ENCODE peak calls at places on chromosomes 13 and 19, in six cellular contexts. E is brain microvascular endothelial cell, Z is AG04449, R is fibroblast of lung, B is choroid plexus epithelial cell, S is endodermal cell. Y is an unnamed sample.

GRCh38 chr13:83281666-83282065 is 600.6 kb downstream of the SLITRK1 start:
- DNase-seq in S (no peak), B (no peak), E (no peak), R (peak; percentile 52), Z (no peak), Y (no peak)

GRCh38 chr13:99215466-99215865 is 14.8 kb downstream of the UBAC2 start:
- DNase-seq in Z (no peak), S (no peak), R (no peak), E (no peak), B (no peak), Y (no peak)

GRCh38 chr13:86826232-86826631 is 844.9 kb upstream of the SLITRK5 start:
- DNase-seq in E (no peak), S (no peak), R (no peak), B (no peak), Z (no peak), Y (no peak)

GRCh38 chr19:55973982-55974381 is 12.6 kb upstream of the NLRP5 start:
- DNase-seq in S (no peak), R (no peak), Z (no peak), B (no peak), E (no peak), Y (no peak)

GRCh38 chr19:48741222-48741999 is 1.0 kb upstream of the RASIP1 start:
- DNase-seq in Z (no peak), S (peak; percentile 92), B (no peak), R (no peak), E (no peak), Y (no peak)

GRCh38 chr13:19587635-19588300 is 26.4 kb upstream of the TPTE2 start:
- DNase-seq in B (peak; percentile 78), S (peak; percentile 50), Z (peak; percentile 16), R (peak; percentile 58), E (peak; percentile 63), Y (peak; percentile 53)

GRCh38 chr13:20271441-20271840 is 39.3 kb upstream of the GJB6 start:
- DNase-seq in E (no peak), B (no peak), Z (no peak), R (no peak), S (no peak), Y (no peak)

GRCh38 chr13:27712421-27712820 is 79.9 kb upstream of the GSX1 start:
- DNase-seq in R (peak; percentile 15), B (peak; percentile 8), S (no peak), Z (no peak), E (peak; percentile 3), Y (no peak)

GRCh38 chr13:32976046-32976781 is 40.0 kb upstream of the KL start:
- DNase-seq in B (no peak), E (no peak), Z (no peak), R (no peak), S (no peak), Y (peak; percentile 70)

GRCh38 chr13:99796175-99796819 is 175.3 kb downstream of the ZIC5 start:
- DNase-seq in R (peak; percentile 51), S (peak; percentile 92), E (peak; percentile 21), B (peak; percentile 57), Z (no peak), Y (peak; percentile 79)

GRCh38 chr19:11339254-11340098 is at the start of gene RAB3D:
- DNase-seq in R (peak; percentile 90), B (peak; percentile 89), Z (no peak), E (peak; percentile 66), S (peak; percentile 98), Y (peak; percentile 98)
- H3K4me3 ChIP-seq in R (peak within 1 kb of the TSS; percentile 68), B (peak within 1 kb of the TSS; percentile 26), Z (peak within 1 kb of the TSS; percentile 68), E (peak within 1 kb of the TSS; percentile 33), S (peak within 1 kb of the TSS; percentile 85), Y (peak within 1 kb of the TSS; percentile 68)

DNA sequence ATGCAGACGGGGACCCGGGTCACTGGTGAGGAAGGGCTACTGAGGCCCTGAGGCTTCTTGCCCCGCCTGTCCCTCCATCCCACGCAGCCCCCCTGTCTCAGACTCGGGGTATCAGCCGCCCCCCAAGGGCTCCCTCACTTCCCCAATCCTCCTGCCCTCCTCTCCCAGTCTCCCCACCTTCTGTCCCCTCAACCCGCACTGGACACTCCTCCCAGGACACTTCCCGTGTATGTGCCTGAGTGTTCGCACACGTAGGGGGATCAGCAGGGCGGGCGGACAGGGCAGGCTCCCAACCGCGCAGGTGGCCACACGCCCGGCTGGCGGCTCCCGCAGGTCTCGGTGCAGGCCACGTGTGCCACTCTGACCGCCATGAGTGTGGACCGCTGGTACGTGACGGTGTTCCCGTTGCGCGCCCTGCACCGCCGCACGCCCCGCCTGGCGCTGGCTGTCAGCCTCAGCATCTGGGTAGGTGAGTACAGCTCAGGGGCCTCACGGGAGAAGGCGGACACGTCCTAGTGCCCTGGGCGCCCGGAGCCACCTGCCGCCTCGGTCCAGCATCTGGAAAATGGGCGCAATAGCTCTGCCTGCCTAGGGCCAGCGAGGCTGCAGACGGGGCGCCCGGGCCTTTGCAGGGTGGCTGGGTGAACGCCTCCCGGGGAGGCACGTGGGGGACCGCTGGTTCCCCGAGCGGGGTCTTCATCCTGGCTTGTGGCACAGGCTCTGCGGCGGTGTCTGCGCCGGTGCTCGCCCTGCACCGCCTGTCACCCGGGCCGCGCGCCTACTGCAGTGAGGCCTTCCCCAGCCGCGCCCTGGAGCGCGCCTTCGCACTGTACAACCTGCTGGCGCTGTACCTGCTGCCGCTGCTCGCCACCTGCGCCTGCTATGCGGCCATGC is 2.3 kb downstream of the KISS1R start:
- DNase-seq in Z (no peak), E (no peak), S (peak; percentile 74), R (no peak), B (no peak), Y (no peak)
- H3K4me3 ChIP-seq in Z (no peak overlapping the region), E (no peak overlapping the region), S (no peak overlapping the region), R (no peak overlapping the region), B (no peak overlapping the region), Y (peak overlapping the region; percentile 1)

GRCh38 chr13:112058519-112058873 is 8.5 kb upstream of the SOX1 start:
- DNase-seq in Z (no peak), E (no peak), B (no peak), S (peak; percentile 56), R (no peak), Y (no peak)

GRCh38 chr13:112057736-112058518 is 9.0 kb upstream of the SOX1 start:
- DNase-seq in S (peak; percentile 68), B (no peak), R (no peak), E (no peak), Z (no peak), Y (no peak)

GRCh38 chr13:112056284-112056727 is 10.6 kb upstream of the SOX1 start:
- DNase-seq in S (peak; percentile 81), R (no peak), E (no peak), B (no peak), Z (no peak), Y (no peak)

GRCh38 chr13:112056739-112057433 is 10.1 kb upstream of the SOX1 start:
- DNase-seq in B (no peak), E (no peak), R (no peak), S (peak; percentile 69), Z (no peak), Y (no peak)

DNA sequence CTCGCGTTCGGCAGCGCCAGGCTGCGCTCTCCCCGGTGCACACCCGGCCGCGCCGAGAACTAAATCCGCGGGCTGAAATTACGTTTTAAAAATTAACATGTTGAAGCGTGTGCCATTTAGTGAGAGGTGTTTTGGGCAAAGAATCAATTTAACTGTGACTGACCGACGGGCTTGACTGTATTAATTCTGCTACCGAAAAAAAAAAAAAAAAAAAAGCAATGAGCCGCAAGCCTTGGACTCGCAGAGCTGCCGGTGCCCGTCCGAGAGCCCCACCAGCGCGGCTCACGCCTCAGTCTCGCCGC is 9.6 kb upstream of the SOX1 start:
- DNase-seq in E (no peak), Z (no peak), B (no peak), S (no peak), R (no peak), Y (no peak)
- H3K4me3 ChIP-seq in E (no peak overlapping the region), Z (no peak overlapping the region), B (no peak overlapping the region), S (no peak overlapping the region), R (no peak overlapping the region), Y (no peak overlapping the region)

DNA sequence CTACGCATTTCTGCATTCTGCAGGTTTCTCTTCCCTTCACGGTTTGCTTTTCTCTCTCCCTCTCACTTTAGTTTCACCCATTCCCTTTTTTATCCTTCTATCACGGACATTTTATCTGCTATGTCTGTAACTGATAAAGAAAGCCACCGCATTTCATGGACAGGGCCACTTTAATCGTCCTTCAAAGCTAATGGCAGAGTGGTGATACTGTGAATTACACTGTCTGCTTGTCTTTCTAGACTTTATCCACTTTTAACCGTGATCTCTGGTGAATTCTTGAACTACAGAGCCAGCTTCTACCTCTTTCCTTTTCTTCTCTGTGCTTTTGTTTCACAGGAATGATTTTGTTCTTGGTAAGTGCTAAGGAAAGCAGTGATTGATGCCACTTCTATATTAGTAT is 760.4 kb downstream of the PCDH9 start:
- DNase-seq in Z (no peak), E (no peak), B (no peak), S (no peak), R (no peak), Y (no peak)
- H3K4me3 ChIP-seq in Z (no peak overlapping the region), E (no peak overlapping the region), B (no peak overlapping the region), S (no peak overlapping the region), R (no peak overlapping the region), Y (no peak overlapping the region)

GRCh38 chr13:34046457-34046856 is 228.5 kb downstream of the RFC3 start:
- DNase-seq in B (no peak), S (no peak), E (no peak), Z (no peak), R (no peak), Y (no peak)
- H3K4me3 ChIP-seq in B (no peak overlapping the region), S (no peak overlapping the region), E (no peak overlapping the region), Z (no peak overlapping the region), R (no peak overlapping the region), Y (no peak overlapping the region)

DNA sequence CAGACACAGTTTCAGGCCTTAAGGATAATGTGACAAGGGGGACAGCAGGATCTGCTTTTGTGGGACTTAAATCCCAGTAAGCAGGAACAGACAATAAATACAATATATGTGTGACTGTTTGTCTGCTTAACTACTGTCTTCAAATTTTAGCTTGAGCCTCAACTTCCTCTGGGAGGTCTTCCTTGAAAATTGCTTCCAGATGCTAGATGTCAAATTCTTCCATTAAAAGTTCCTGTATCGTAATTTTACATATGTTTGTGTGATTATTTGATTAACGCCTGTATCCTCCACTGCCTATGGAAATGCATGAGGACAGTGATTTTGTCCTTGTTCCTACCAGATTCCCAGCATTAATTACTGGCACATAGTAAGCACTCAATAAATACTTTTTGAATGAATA is 385.5 kb downstream of the NDFIP2 start:
- DNase-seq in S (no peak), B (no peak), Z (no peak), E (no peak), R (no peak), Y (no peak)
- H3K4me3 ChIP-seq in S (no peak overlapping the region), B (no peak overlapping the region), Z (no peak overlapping the region), E (no peak overlapping the region), R (no peak overlapping the region), Y (no peak overlapping the region)